ENCODE peak calls at places on chromosome 4, in nine cellular contexts. One of them, this sample, is unnamed.

GRCh38 chr4:26073886-26074560 is 160.0 kb downstream of the SMIM20 start:
- DNase-seq in IMR-90: no peak
- DNase-seq in glutamatergic neuron: no peak
- DNase-seq in NAMALWA: no peak
- DNase-seq in SW480: no peak
- DNase-seq in cardiac muscle cell: no peak
- DNase-seq in aorta: no peak
- DNase-seq in naive thymus-derived CD8-positive, alpha-beta T cell: no peak
- DNase-seq in activated CD4-positive, CD25-positive, alpha-beta regulatory T cell: no peak
- DNase-seq in this sample: no peak

GRCh38 chr4:26576171-26576829 is 7.6 kb upstream of the TBC1D19 start:
- DNase-seq in IMR-90: peak
- DNase-seq in aorta: no peak
- DNase-seq in naive thymus-derived CD8-positive, alpha-beta T cell: no peak
- DNase-seq in NAMALWA: no peak
- DNase-seq in activated CD4-positive, CD25-positive, alpha-beta regulatory T cell: no peak
- DNase-seq in cardiac muscle cell: peak
- DNase-seq in SW480: no peak
- DNase-seq in glutamatergic neuron: no peak
- DNase-seq in this sample: no peak

GRCh38 chr4:147610666-147611065 is 6.5 kb upstream of the TMEM184C start:
- DNase-seq in glutamatergic neuron: no peak
- DNase-seq in activated CD4-positive, CD25-positive, alpha-beta regulatory T cell: no peak
- DNase-seq in NAMALWA: no peak
- DNase-seq in aorta: no peak
- DNase-seq in naive thymus-derived CD8-positive, alpha-beta T cell: no peak
- DNase-seq in SW480: no peak
- DNase-seq in cardiac muscle cell: no peak
- DNase-seq in IMR-90: no peak
- DNase-seq in this sample: no peak

GRCh38 chr4:39097290-39097689 is 35.3 kb downstream of the KLHL5 start:
- DNase-seq in NAMALWA: no peak
- DNase-seq in IMR-90: no peak
- DNase-seq in cardiac muscle cell: no peak
- DNase-seq in naive thymus-derived CD8-positive, alpha-beta T cell: no peak
- DNase-seq in aorta: no peak
- DNase-seq in SW480: no peak
- DNase-seq in glutamatergic neuron: no peak
- DNase-seq in activated CD4-positive, CD25-positive, alpha-beta regulatory T cell: no peak
- DNase-seq in this sample: no peak

GRCh38 chr4:152691761-152692160 is 12.0 kb upstream of the TMEM154 start:
- DNase-seq in aorta: no peak
- DNase-seq in SW480: peak
- DNase-seq in NAMALWA: no peak
- DNase-seq in glutamatergic neuron: no peak
- DNase-seq in cardiac muscle cell: no peak
- DNase-seq in naive thymus-derived CD8-positive, alpha-beta T cell: no peak
- DNase-seq in IMR-90: no peak
- DNase-seq in activated CD4-positive, CD25-positive, alpha-beta regulatory T cell: no peak
- DNase-seq in this sample: no peak

GRCh38 chr4:84879651-84880200 is 86.8 kb downstream of the WDFY3 start:
- DNase-seq in aorta: no peak
- DNase-seq in cardiac muscle cell: peak
- DNase-seq in IMR-90: peak
- DNase-seq in NAMALWA: no peak
- DNase-seq in glutamatergic neuron: no peak
- DNase-seq in naive thymus-derived CD8-positive, alpha-beta T cell: no peak
- DNase-seq in SW480: no peak
- DNase-seq in activated CD4-positive, CD25-positive, alpha-beta regulatory T cell: no peak
- DNase-seq in this sample: no peak

GRCh38 chr4:18343581-18343980 is 322.0 kb upstream of the LCORL start:
- DNase-seq in SW480: no peak
- DNase-seq in NAMALWA: no peak
- DNase-seq in glutamatergic neuron: no peak
- DNase-seq in IMR-90: no peak
- DNase-seq in aorta: no peak
- DNase-seq in naive thymus-derived CD8-positive, alpha-beta T cell: no peak
- DNase-seq in activated CD4-positive, CD25-positive, alpha-beta regulatory T cell: no peak
- DNase-seq in cardiac muscle cell: no peak
- DNase-seq in this sample: no peak

GRCh38 chr4:147984065-147984777 is 252.3 kb downstream of the ARHGAP10 start:
- DNase-seq in IMR-90: peak
- DNase-seq in SW480: peak
- DNase-seq in activated CD4-positive, CD25-positive, alpha-beta regulatory T cell: no peak
- DNase-seq in naive thymus-derived CD8-positive, alpha-beta T cell: peak
- DNase-seq in NAMALWA: peak
- DNase-seq in cardiac muscle cell: peak
- DNase-seq in aorta: no peak
- DNase-seq in glutamatergic neuron: peak
- DNase-seq in this sample: peak

GRCh38 chr4:2042207-2042946 is 16.8 kb upstream of the NAT8L start:
- DNase-seq in SW480: no peak
- DNase-seq in IMR-90: no peak
- DNase-seq in aorta: peak
- DNase-seq in cardiac muscle cell: no peak
- DNase-seq in glutamatergic neuron: peak
- DNase-seq in naive thymus-derived CD8-positive, alpha-beta T cell: peak
- DNase-seq in NAMALWA: no peak
- DNase-seq in activated CD4-positive, CD25-positive, alpha-beta regulatory T cell: no peak
- DNase-seq in this sample: peak

GRCh38 chr4:145545538-145546224 is 64.0 kb downstream of the SMAD1 start:
- DNase-seq in aorta: no peak
- DNase-seq in NAMALWA: no peak
- DNase-seq in naive thymus-derived CD8-positive, alpha-beta T cell: no peak
- DNase-seq in glutamatergic neuron: no peak
- DNase-seq in activated CD4-positive, CD25-positive, alpha-beta regulatory T cell: no peak
- DNase-seq in SW480: peak
- DNase-seq in cardiac muscle cell: peak
- DNase-seq in IMR-90: peak
- DNase-seq in this sample: no peak

GRCh38 chr4:80471701-80472100 is 136.2 kb downstream of the CFAP299 start:
- DNase-seq in naive thymus-derived CD8-positive, alpha-beta T cell: no peak
- DNase-seq in glutamatergic neuron: peak
- DNase-seq in IMR-90: peak
- DNase-seq in cardiac muscle cell: peak
- DNase-seq in activated CD4-positive, CD25-positive, alpha-beta regulatory T cell: no peak
- DNase-seq in SW480: peak
- DNase-seq in aorta: no peak
- DNase-seq in NAMALWA: no peak
- DNase-seq in this sample: no peak

GRCh38 chr4:8108991-8109390 is 49.6 kb downstream of the ABLIM2 start:
- DNase-seq in cardiac muscle cell: no peak
- DNase-seq in activated CD4-positive, CD25-positive, alpha-beta regulatory T cell: no peak
- DNase-seq in aorta: no peak
- DNase-seq in glutamatergic neuron: no peak
- DNase-seq in naive thymus-derived CD8-positive, alpha-beta T cell: no peak
- DNase-seq in IMR-90: no peak
- DNase-seq in SW480: no peak
- DNase-seq in NAMALWA: no peak
- DNase-seq in this sample: no peak

GRCh38 chr4:94412019-94413017 is 39.4 kb upstream of the PDLIM5 start:
- DNase-seq in SW480: peak
- DNase-seq in aorta: no peak
- DNase-seq in NAMALWA: no peak
- DNase-seq in cardiac muscle cell: peak
- DNase-seq in IMR-90: peak
- DNase-seq in activated CD4-positive, CD25-positive, alpha-beta regulatory T cell: no peak
- DNase-seq in glutamatergic neuron: no peak
- DNase-seq in naive thymus-derived CD8-positive, alpha-beta T cell: no peak
- DNase-seq in this sample: no peak

GRCh38 chr4:44558206-44558605 is 93.2 kb downstream of the YIPF7 start:
- DNase-seq in aorta: no peak
- DNase-seq in activated CD4-positive, CD25-positive, alpha-beta regulatory T cell: no peak
- DNase-seq in glutamatergic neuron: no peak
- DNase-seq in IMR-90: no peak
- DNase-seq in cardiac muscle cell: no peak
- DNase-seq in NAMALWA: no peak
- DNase-seq in SW480: no peak
- DNase-seq in naive thymus-derived CD8-positive, alpha-beta T cell: no peak
- DNase-seq in this sample: no peak

GRCh38 chr4:2482693-2483092 is 13.8 kb downstream of the RNF4 start:
- DNase-seq in IMR-90: peak
- DNase-seq in activated CD4-positive, CD25-positive, alpha-beta regulatory T cell: no peak
- DNase-seq in naive thymus-derived CD8-positive, alpha-beta T cell: no peak
- DNase-seq in glutamatergic neuron: no peak
- DNase-seq in cardiac muscle cell: peak
- DNase-seq in aorta: peak
- DNase-seq in NAMALWA: peak
- DNase-seq in SW480: no peak
- DNase-seq in this sample: peak

GRCh38 chr4:151013491-151013890 is 1.6 kb downstream of the LRBA start:
- DNase-seq in naive thymus-derived CD8-positive, alpha-beta T cell: no peak
- DNase-seq in cardiac muscle cell: no peak
- DNase-seq in IMR-90: no peak
- DNase-seq in activated CD4-positive, CD25-positive, alpha-beta regulatory T cell: no peak
- DNase-seq in aorta: no peak
- DNase-seq in NAMALWA: peak
- DNase-seq in SW480: no peak
- DNase-seq in glutamatergic neuron: no peak
- DNase-seq in this sample: peak

GRCh38 chr4:158970786-158971185 is 132.1 kb upstream of the RAPGEF2 start:
- DNase-seq in glutamatergic neuron: no peak
- DNase-seq in activated CD4-positive, CD25-positive, alpha-beta regulatory T cell: no peak
- DNase-seq in naive thymus-derived CD8-positive, alpha-beta T cell: no peak
- DNase-seq in SW480: no peak
- DNase-seq in cardiac muscle cell: no peak
- DNase-seq in IMR-90: peak
- DNase-seq in aorta: no peak
- DNase-seq in NAMALWA: no peak
- DNase-seq in this sample: no peak

GRCh38 chr4:125390727-125391126 is 76.0 kb downstream of the FAT4 start:
- DNase-seq in activated CD4-positive, CD25-positive, alpha-beta regulatory T cell: no peak
- DNase-seq in NAMALWA: no peak
- DNase-seq in cardiac muscle cell: no peak
- DNase-seq in glutamatergic neuron: no peak
- DNase-seq in IMR-90: no peak
- DNase-seq in aorta: no peak
- DNase-seq in SW480: no peak
- DNase-seq in naive thymus-derived CD8-positive, alpha-beta T cell: no peak
- DNase-seq in this sample: no peak

GRCh38 chr4:181613210-181613609 is 630.0 kb upstream of the TENM3 start:
- DNase-seq in glutamatergic neuron: no peak
- DNase-seq in NAMALWA: no peak
- DNase-seq in IMR-90: no peak
- DNase-seq in naive thymus-derived CD8-positive, alpha-beta T cell: no peak
- DNase-seq in activated CD4-positive, CD25-positive, alpha-beta regulatory T cell: no peak
- DNase-seq in cardiac muscle cell: peak
- DNase-seq in aorta: no peak
- DNase-seq in SW480: no peak
- DNase-seq in this sample: no peak

GRCh38 chr4:2962614-2963184 is 507 bp downstream of the NOP14 start:
- DNase-seq in IMR-90: peak
- DNase-seq in aorta: peak
- DNase-seq in activated CD4-positive, CD25-positive, alpha-beta regulatory T cell: no peak
- DNase-seq in naive thymus-derived CD8-positive, alpha-beta T cell: no peak
- DNase-seq in SW480: peak
- DNase-seq in glutamatergic neuron: peak
- DNase-seq in NAMALWA: peak
- DNase-seq in cardiac muscle cell: peak
- DNase-seq in this sample: peak

GRCh38 chr4:144695721-144696120 is 49.8 kb downstream of the HHIP start:
- DNase-seq in activated CD4-positive, CD25-positive, alpha-beta regulatory T cell: no peak
- DNase-seq in IMR-90: no peak
- DNase-seq in naive thymus-derived CD8-positive, alpha-beta T cell: no peak
- DNase-seq in cardiac muscle cell: no peak
- DNase-seq in SW480: no peak
- DNase-seq in aorta: no peak
- DNase-seq in NAMALWA: no peak
- DNase-seq in glutamatergic neuron: no peak
- DNase-seq in this sample: no peak

GRCh38 chr4:7026107-7026506 is 17.1 kb upstream of the TADA2B start:
- DNase-seq in glutamatergic neuron: no peak
- DNase-seq in aorta: peak
- DNase-seq in IMR-90: no peak
- DNase-seq in NAMALWA: no peak
- DNase-seq in activated CD4-positive, CD25-positive, alpha-beta regulatory T cell: no peak
- DNase-seq in cardiac muscle cell: no peak
- DNase-seq in SW480: no peak
- DNase-seq in naive thymus-derived CD8-positive, alpha-beta T cell: no peak
- DNase-seq in this sample: no peak

GRCh38 chr4:124515591-124515990 is 196.9 kb downstream of the ANKRD50 start:
- DNase-seq in SW480: no peak
- DNase-seq in naive thymus-derived CD8-positive, alpha-beta T cell: no peak
- DNase-seq in aorta: no peak
- DNase-seq in IMR-90: no peak
- DNase-seq in cardiac muscle cell: no peak
- DNase-seq in activated CD4-positive, CD25-positive, alpha-beta regulatory T cell: no peak
- DNase-seq in NAMALWA: no peak
- DNase-seq in glutamatergic neuron: no peak
- DNase-seq in this sample: no peak

GRCh38 chr4:6932918-6933317 is 23.3 kb downstream of the TBC1D14 start:
- DNase-seq in activated CD4-positive, CD25-positive, alpha-beta regulatory T cell: no peak
- DNase-seq in NAMALWA: no peak
- DNase-seq in cardiac muscle cell: no peak
- DNase-seq in SW480: no peak
- DNase-seq in glutamatergic neuron: no peak
- DNase-seq in aorta: no peak
- DNase-seq in IMR-90: no peak
- DNase-seq in naive thymus-derived CD8-positive, alpha-beta T cell: no peak
- DNase-seq in this sample: no peak

GRCh38 chr4:80732010-80732409 is 298.5 kb upstream of the BMP3 start:
- DNase-seq in IMR-90: peak
- DNase-seq in activated CD4-positive, CD25-positive, alpha-beta regulatory T cell: no peak
- DNase-seq in aorta: no peak
- DNase-seq in naive thymus-derived CD8-positive, alpha-beta T cell: no peak
- DNase-seq in glutamatergic neuron: no peak
- DNase-seq in NAMALWA: no peak
- DNase-seq in cardiac muscle cell: peak
- DNase-seq in SW480: no peak
- DNase-seq in this sample: no peak

GRCh38 chr4:86660407-86660806 is 66.3 kb downstream of the PTPN13 start:
- DNase-seq in aorta: no peak
- DNase-seq in cardiac muscle cell: no peak
- DNase-seq in NAMALWA: no peak
- DNase-seq in glutamatergic neuron: no peak
- DNase-seq in IMR-90: no peak
- DNase-seq in SW480: no peak
- DNase-seq in activated CD4-positive, CD25-positive, alpha-beta regulatory T cell: no peak
- DNase-seq in naive thymus-derived CD8-positive, alpha-beta T cell: no peak
- DNase-seq in this sample: no peak

GRCh38 chr4:16609170-16609758 is 289.2 kb downstream of the LDB2 start:
- DNase-seq in cardiac muscle cell: no peak
- DNase-seq in IMR-90: no peak
- DNase-seq in NAMALWA: no peak
- DNase-seq in SW480: no peak
- DNase-seq in aorta: no peak
- DNase-seq in activated CD4-positive, CD25-positive, alpha-beta regulatory T cell: no peak
- DNase-seq in naive thymus-derived CD8-positive, alpha-beta T cell: no peak
- DNase-seq in glutamatergic neuron: no peak
- DNase-seq in this sample: no peak

GRCh38 chr4:106314960-106315359 is 1.0 kb downstream of the TBCK start:
- DNase-seq in cardiac muscle cell: no peak
- DNase-seq in glutamatergic neuron: no peak
- DNase-seq in aorta: no peak
- DNase-seq in activated CD4-positive, CD25-positive, alpha-beta regulatory T cell: no peak
- DNase-seq in IMR-90: no peak
- DNase-seq in NAMALWA: peak
- DNase-seq in SW480: peak
- DNase-seq in naive thymus-derived CD8-positive, alpha-beta T cell: no peak
- DNase-seq in this sample: no peak

GRCh38 chr4:7852568-7853185 is 87.0 kb downstream of the AFAP1 start:
- DNase-seq in naive thymus-derived CD8-positive, alpha-beta T cell: no peak
- DNase-seq in aorta: no peak
- DNase-seq in glutamatergic neuron: no peak
- DNase-seq in NAMALWA: no peak
- DNase-seq in SW480: no peak
- DNase-seq in IMR-90: no peak
- DNase-seq in cardiac muscle cell: peak
- DNase-seq in activated CD4-positive, CD25-positive, alpha-beta regulatory T cell: no peak
- DNase-seq in this sample: no peak

GRCh38 chr4:5370286-5370685 is 319.0 kb downstream of the STK32B start:
- DNase-seq in glutamatergic neuron: no peak
- DNase-seq in IMR-90: peak
- DNase-seq in SW480: peak
- DNase-seq in NAMALWA: no peak
- DNase-seq in naive thymus-derived CD8-positive, alpha-beta T cell: no peak
- DNase-seq in aorta: no peak
- DNase-seq in cardiac muscle cell: no peak
- DNase-seq in activated CD4-positive, CD25-positive, alpha-beta regulatory T cell: no peak
- DNase-seq in this sample: no peak

GRCh38 chr4:61619528-61619927 is 419.4 kb downstream of the ADGRL3 start:
- DNase-seq in NAMALWA: peak
- DNase-seq in glutamatergic neuron: no peak
- DNase-seq in aorta: no peak
- DNase-seq in SW480: no peak
- DNase-seq in cardiac muscle cell: no peak
- DNase-seq in IMR-90: no peak
- DNase-seq in naive thymus-derived CD8-positive, alpha-beta T cell: no peak
- DNase-seq in activated CD4-positive, CD25-positive, alpha-beta regulatory T cell: no peak
- DNase-seq in this sample: no peak